ENCODE peak calls at places on chromosomes 11 and 22, in four cellular contexts. One of them, this sample, is unnamed.

GRCh38 chr22:31089101-31090100 is 8.3 kb downstream of the SMTN start:
- DNase-seq in HepG2: no peak
- DNase-seq in K562: peak; percentile 64
- DNase-seq in H1: no peak
- DNase-seq in this sample: no peak

GRCh38 chr22:39493759-39494158 is 8.3 kb upstream of the MIEF1 start:
- DNase-seq in HepG2: no peak
- DNase-seq in K562: no peak
- DNase-seq in H1: no peak
- DNase-seq in this sample: no peak

GRCh38 chr22:37521236-37521739 is 2.1 kb upstream of the CARD10 start:
- DNase-seq in HepG2: peak; percentile 79
- DNase-seq in K562: no peak
- DNase-seq in H1: no peak
- DNase-seq in this sample: no peak

GRCh38 chr11:87290304-87290922 is 252.7 kb downstream of the TMEM135 start:
- DNase-seq in HepG2: peak; percentile 59
- DNase-seq in K562: peak; percentile 41
- DNase-seq in H1: no peak
- DNase-seq in this sample: peak; percentile 59

GRCh38 chr11:47918882-47919495 is 61.4 kb upstream of the PTPRJ start:
- DNase-seq in HepG2: no peak
- DNase-seq in K562: no peak
- DNase-seq in H1: no peak
- DNase-seq in this sample: no peak

GRCh38 chr11:15106201-15106965 is 8.3 kb upstream of the INSC start:
- DNase-seq in HepG2: no peak
- DNase-seq in K562: no peak
- DNase-seq in H1: no peak
- DNase-seq in this sample: no peak

GRCh38 chr22:49713003-49713402 is 114.7 kb downstream of the BRD1 start:
- DNase-seq in HepG2: no peak
- DNase-seq in K562: no peak
- DNase-seq in H1: no peak
- DNase-seq in this sample: no peak

GRCh38 chr22:50179937-50180726 is 5.6 kb upstream of the TRABD start:
- DNase-seq in HepG2: no peak
- DNase-seq in K562: no peak
- DNase-seq in H1: no peak
- DNase-seq in this sample: no peak

GRCh38 chr22:48258841-48259240 is 1496.4 kb downstream of the TBC1D22A start:
- DNase-seq in HepG2: no peak
- DNase-seq in K562: no peak
- DNase-seq in H1: no peak
- DNase-seq in this sample: no peak

GRCh38 chr11:119363874-119364590 is 17.5 kb downstream of the USP2 start:
- DNase-seq in HepG2: no peak
- DNase-seq in K562: peak; percentile 92
- DNase-seq in H1: no peak
- DNase-seq in this sample: peak; percentile 31
- TF ChIP-seq RNF2 in HepG2: no peak
- TF ChIP-seq RNF2 in K562: no peak
- TF ChIP-seq RNF2 in H1: no peak
- TF ChIP-seq RNF2 in this sample: no peak

DNA sequence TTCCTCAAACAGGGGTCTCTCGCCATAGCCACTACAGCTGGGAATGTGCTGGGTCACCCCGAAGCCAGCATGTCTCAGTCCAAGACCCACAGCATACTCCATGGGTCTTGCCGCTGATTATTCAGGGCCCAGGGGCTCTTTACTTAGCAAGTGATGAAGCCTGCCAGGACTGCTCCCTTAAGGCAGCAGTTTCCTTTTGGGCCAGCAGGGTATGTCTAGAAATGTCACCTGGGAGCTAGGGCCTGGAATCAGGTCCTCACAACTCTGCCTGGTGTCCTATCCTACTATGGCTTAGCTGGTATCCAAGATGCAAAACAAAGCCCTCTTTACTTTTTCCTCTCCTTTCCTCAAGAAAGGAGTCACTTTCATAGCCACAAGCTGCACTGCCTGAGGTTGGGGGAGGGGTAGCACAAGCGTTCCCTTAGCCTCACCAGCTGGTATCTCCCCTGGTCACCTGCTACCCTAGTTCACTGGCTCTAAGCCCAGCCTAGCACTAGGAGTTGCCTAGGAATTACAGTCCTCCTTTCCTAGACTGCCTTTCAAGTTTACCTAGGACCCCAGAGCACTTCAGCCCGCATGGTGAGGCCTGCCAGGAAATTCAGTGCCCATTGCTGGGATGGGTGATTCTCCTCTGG is 22.6 kb upstream of the NCR3LG1 start:
- DNase-seq in HepG2: no peak
- DNase-seq in K562: no peak
- DNase-seq in H1: no peak
- DNase-seq in this sample: no peak
- TF ChIP-seq RNF2 in HepG2: no peak
- TF ChIP-seq RNF2 in K562: no peak
- TF ChIP-seq RNF2 in H1: no peak
- TF ChIP-seq RNF2 in this sample: no peak

DNA sequence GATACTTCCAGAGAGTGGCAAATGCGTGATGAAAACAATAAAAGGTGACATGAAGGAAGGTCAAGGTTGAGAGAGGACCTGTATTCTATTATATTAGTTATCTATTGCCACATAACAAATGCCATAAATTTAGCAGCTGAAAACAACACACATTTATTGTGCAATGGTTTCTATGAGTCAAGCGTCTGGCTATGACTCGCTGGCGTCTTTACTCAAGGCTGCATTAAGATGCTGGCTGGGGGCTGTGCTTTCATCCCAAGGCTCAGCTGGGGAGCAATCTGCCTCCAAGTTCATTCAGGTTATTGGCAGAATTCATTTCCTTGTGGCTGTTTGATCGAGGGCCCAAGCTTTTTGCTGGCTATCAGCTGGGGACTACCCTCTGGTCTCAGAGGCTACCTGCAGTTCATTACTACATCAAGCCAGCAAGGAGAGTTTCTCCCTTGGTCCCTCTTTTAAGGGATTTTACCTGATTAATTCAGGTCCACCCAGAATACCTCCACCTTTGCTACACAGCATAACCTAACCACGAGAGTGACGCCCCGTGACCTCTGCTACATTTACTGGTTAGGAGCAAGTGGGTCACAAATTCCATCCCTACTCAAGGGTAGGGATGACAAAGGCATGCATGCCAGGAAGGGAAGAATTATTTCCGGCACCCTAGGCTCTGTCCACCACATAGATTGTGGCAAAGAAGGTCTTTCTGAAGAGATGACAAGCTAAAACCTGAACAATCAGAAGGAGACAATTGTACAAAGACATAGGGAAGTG is 549.1 kb downstream of the MN1 start:
- DNase-seq in HepG2: no peak
- DNase-seq in K562: no peak
- DNase-seq in H1: no peak
- DNase-seq in this sample: peak; percentile 86
- TF ChIP-seq RNF2 in HepG2: no peak
- TF ChIP-seq RNF2 in K562: no peak
- TF ChIP-seq RNF2 in H1: no peak
- TF ChIP-seq RNF2 in this sample: no peak

DNA sequence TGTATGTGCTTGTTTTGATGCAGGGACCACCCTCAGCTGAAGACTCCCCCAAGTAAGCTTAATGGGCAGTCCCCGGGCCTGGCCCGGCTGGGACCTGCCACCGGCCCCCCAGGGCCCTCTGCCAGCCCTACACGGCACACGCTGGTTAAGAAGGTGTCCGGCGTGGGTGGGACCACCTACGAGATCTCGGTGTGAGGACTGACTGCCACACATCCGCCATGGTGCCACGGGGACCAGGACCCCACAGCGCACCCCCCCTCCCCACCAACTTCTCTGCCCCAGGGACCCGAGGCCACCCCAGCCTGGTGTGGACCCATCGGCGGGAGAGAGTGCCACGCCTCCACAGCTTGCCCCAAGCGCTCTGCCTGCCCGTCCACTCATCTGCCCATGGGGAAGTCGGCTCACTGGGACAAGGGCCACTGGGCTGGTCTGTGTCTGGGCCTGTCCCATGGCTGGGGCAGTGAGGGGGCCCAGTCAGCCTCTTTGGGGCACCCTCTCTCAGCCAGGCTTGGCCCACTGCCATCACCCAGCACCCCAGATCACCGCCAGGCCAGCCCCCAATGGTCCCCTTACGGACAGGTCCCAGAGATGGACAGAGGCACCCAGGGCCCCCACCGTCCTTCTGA is 5.5 kb downstream of the CCDC188 start:
- DNase-seq in HepG2: no peak
- DNase-seq in K562: no peak
- DNase-seq in H1: no peak
- DNase-seq in this sample: no peak
- TF ChIP-seq RNF2 in HepG2: no peak
- TF ChIP-seq RNF2 in K562: no peak
- TF ChIP-seq RNF2 in H1: no peak
- TF ChIP-seq RNF2 in this sample: no peak

DNA sequence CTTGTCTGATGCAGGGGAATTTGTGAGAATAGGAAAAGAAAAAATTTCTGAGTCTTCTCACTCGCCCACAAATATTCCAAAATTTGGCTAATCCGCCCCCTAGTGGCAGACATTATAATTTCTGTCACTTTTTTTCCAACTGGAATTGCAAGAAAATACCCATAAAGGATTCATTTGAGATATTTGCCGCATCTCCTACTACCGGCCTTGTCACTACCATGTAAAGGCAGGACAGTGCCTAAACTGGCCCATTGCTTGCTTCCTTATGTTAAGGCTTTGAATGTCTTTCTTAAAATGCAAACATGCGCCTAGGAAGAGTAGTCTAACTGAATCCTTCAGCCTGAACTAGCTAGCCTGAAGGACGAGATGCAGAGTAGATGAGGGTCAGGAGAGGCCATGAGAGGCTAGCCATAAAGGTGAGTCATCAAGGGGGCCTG is 9.3 kb upstream of the CEP295 start:
- DNase-seq in HepG2: peak; percentile 17
- DNase-seq in K562: peak; percentile 18
- DNase-seq in H1: no peak
- DNase-seq in this sample: no peak
- TF ChIP-seq RNF2 in HepG2: no peak
- TF ChIP-seq RNF2 in K562: no peak
- TF ChIP-seq RNF2 in H1: no peak
- TF ChIP-seq RNF2 in this sample: no peak

GRCh38 chr22:25895678-25896077 is 153.7 kb downstream of the MYO18B start:
- DNase-seq in HepG2: no peak
- DNase-seq in K562: no peak
- DNase-seq in H1: no peak
- DNase-seq in this sample: no peak
- TF ChIP-seq RNF2 in HepG2: no peak
- TF ChIP-seq RNF2 in K562: no peak
- TF ChIP-seq RNF2 in H1: no peak
- TF ChIP-seq RNF2 in this sample: no peak

GRCh38 chr11:64185323-64186204 is at the start of gene STIP1:
- DNase-seq in HepG2: peak; percentile 100
- DNase-seq in K562: peak; percentile 100
- DNase-seq in H1: peak; percentile 100
- DNase-seq in this sample: peak; percentile 99

GRCh38 chr11:64181506-64182411 is 4.2 kb upstream of the STIP1 start:
- DNase-seq in HepG2: peak; percentile 82
- DNase-seq in K562: peak; percentile 87
- DNase-seq in H1: peak; percentile 36
- DNase-seq in this sample: peak; percentile 87

GRCh38 chr11:64180871-64181270 is 5.1 kb upstream of the STIP1 start:
- DNase-seq in HepG2: no peak
- DNase-seq in K562: no peak
- DNase-seq in H1: no peak
- DNase-seq in this sample: no peak

GRCh38 chr11:64183890-64184289 is 2.1 kb upstream of the STIP1 start:
- DNase-seq in HepG2: no peak
- DNase-seq in K562: no peak
- DNase-seq in H1: no peak
- DNase-seq in this sample: no peak

GRCh38 chr11:64186205-64187165 is 514 bp downstream of the STIP1 start:
- DNase-seq in HepG2: no peak
- DNase-seq in K562: no peak
- DNase-seq in H1: no peak
- DNase-seq in this sample: no peak
- TF ChIP-seq RNF2 in HepG2: no peak
- TF ChIP-seq RNF2 in K562: no peak
- TF ChIP-seq RNF2 in H1: no peak
- TF ChIP-seq RNF2 in this sample: no peak

GRCh38 chr11:57978686-57979531 is 44.8 kb upstream of the OR9Q1 start:
- DNase-seq in HepG2: peak; percentile 77
- DNase-seq in K562: no peak
- DNase-seq in H1: no peak
- DNase-seq in this sample: no peak

GRCh38 chr11:57980201-57980600 is 43.5 kb upstream of the OR9Q1 start:
- DNase-seq in HepG2: no peak
- DNase-seq in K562: no peak
- DNase-seq in H1: no peak
- DNase-seq in this sample: no peak

GRCh38 chr11:57974830-57975229 is 48.9 kb upstream of the OR9Q1 start:
- DNase-seq in HepG2: no peak
- DNase-seq in K562: no peak
- DNase-seq in H1: no peak
- DNase-seq in this sample: no peak

GRCh38 chr11:57979532-57980079 is 44.1 kb upstream of the OR9Q1 start:
- DNase-seq in HepG2: no peak
- DNase-seq in K562: no peak
- DNase-seq in H1: no peak
- DNase-seq in this sample: no peak

DNA sequence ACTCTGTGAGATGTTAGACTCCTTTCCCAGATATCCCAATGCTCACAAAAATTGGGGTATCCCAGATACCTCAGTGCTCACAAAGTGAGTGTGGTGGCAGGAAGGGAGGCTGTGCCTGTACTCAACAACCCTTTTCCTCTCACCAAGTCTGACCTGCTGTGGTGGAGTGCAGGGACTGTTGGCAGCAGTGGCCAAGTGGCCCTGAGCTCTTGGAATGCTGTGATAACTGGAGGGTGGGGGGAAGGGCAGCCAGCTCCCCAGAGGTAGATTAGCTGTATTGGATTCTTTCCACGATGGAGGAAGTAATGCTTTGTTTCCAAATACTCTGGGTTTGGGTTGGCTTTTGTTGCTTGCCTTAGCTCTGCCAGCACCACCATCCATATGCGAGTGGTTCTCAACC is 46.0 kb upstream of the OR9Q1 start:
- DNase-seq in HepG2: no peak
- DNase-seq in K562: no peak
- DNase-seq in H1: no peak
- DNase-seq in this sample: no peak
- TF ChIP-seq RNF2 in HepG2: no peak
- TF ChIP-seq RNF2 in K562: no peak
- TF ChIP-seq RNF2 in H1: no peak
- TF ChIP-seq RNF2 in this sample: no peak